ENCODE peak calls at places on chromosome 14, in nine cellular contexts. J is amniotic epithelial cell; A is NCI-H774; X is iris pigment epithelial cell; P is H54; Q is activated gamma-delta T cell treated with anti-CD3 and anti-CD28 coated beads, Interleukin-2, amount 50 U/mL, for 16 hours; N is right cardiac atrium; C is activated B cell treated with CpG ODN at 0.5 μM for 24 hours; D is nephron progenitor cell. W is an unnamed sample.

GRCh38 chr14:23123419-23123818 is 4.4 kb upstream of the CEBPE start:
- DNase-seq in D (no peak), P (no peak), X (no peak), C (no peak), A (no peak), J (peak), N (peak), Q (no peak), W (no peak)

GRCh38 chr14:70879448-70879847 is 27.8 kb upstream of the PCNX1 start:
- DNase-seq in D (no peak), C (no peak), X (peak), Q (no peak), P (no peak), J (no peak), N (no peak), A (no peak), W (no peak)

GRCh38 chr14:36408388-36408787 is 88.0 kb upstream of the MBIP start:
- DNase-seq in D (no peak), N (no peak), J (no peak), C (no peak), P (no peak), A (no peak), Q (no peak), X (no peak), W (no peak)

GRCh38 chr14:61953602-61954001 is 191.4 kb downstream of the SNAPC1 start:
- DNase-seq in Q (no peak), A (no peak), C (no peak), J (no peak), N (no peak), D (no peak), P (no peak), X (no peak), W (no peak)

GRCh38 chr14:57848786-57849185 is 17.1 kb downstream of the SLC35F4 start:
- DNase-seq in N (no peak), D (no peak), P (no peak), X (no peak), J (no peak), C (no peak), A (no peak), Q (no peak), W (no peak)

GRCh38 chr14:82855912-82856381 is 1322.3 kb upstream of the SEL1L start:
- DNase-seq in C (no peak), Q (no peak), J (peak), P (no peak), N (no peak), A (peak), X (peak), D (no peak), W (no peak)

GRCh38 chr14:104247336-104248202 is 109.2 kb downstream of the KIF26A start:
- DNase-seq in J (no peak), X (no peak), Q (no peak), C (peak), P (no peak), D (no peak), N (peak), A (no peak), W (peak)

GRCh38 chr14:102556098-102556677 is 36.3 kb upstream of the RCOR1 start:
- DNase-seq in P (no peak), A (no peak), D (no peak), N (no peak), Q (no peak), C (no peak), J (no peak), X (no peak), W (no peak)

GRCh38 chr14:33812596-33812995 is 138.3 kb downstream of the EGLN3 start:
- DNase-seq in N (no peak), X (no peak), C (no peak), A (no peak), P (no peak), J (no peak), D (no peak), Q (no peak), W (no peak)

GRCh38 chr14:96249016-96249415 is 7.0 kb upstream of the BDKRB1 start:
- DNase-seq in D (no peak), J (peak), C (no peak), P (no peak), A (no peak), N (no peak), Q (no peak), X (peak), W (no peak)

GRCh38 chr14:76236172-76237130 is 84.7 kb downstream of the GPATCH2L start:
- DNase-seq in A (no peak), X (no peak), P (no peak), N (no peak), Q (no peak), D (no peak), J (peak), C (no peak), W (no peak)